ENCODE peak calls at places on chromosomes 4 and X, in four cellular contexts. C is body of pancreas, W is ovary, D is suprapubic skin. S is an unnamed sample.

GRCh38 chr4:46442963-46443362 is 53.0 kb upstream of the GABRA2 start:
- DNase-seq in C (no peak), W (no peak), D (no peak), S (no peak)

GRCh38 chrX:9730752-9731151 is 34.9 kb downstream of the GPR143 start:
- DNase-seq in C (no peak), W (no peak), D (no peak), S (no peak)

GRCh38 chrX:80285131-80285773 is 135.0 kb upstream of the TENT5D start:
- DNase-seq in C (peak), W (no peak), D (no peak), S (no peak)

GRCh38 chr4:184765473-184766346 is 31.8 kb upstream of the CENPU start:
- DNase-seq in C (no peak), W (no peak), D (no peak), S (no peak)

GRCh38 chrX:125137521-125137920 is 182.2 kb upstream of the TEX13C start:
- DNase-seq in C (no peak), W (no peak), D (no peak), S (no peak)

GRCh38 chrX:16826207-16826606 is 39.9 kb downstream of the TXLNG start:
- DNase-seq in C (no peak), W (no peak), D (no peak), S (no peak)

GRCh38 chr4:22237155-22237751 is 278.6 kb downstream of the ADGRA3 start:
- DNase-seq in C (peak), W (peak), D (no peak), S (no peak)

GRCh38 chr4:89664521-89664920 is 172.4 kb downstream of the SNCA start:
- DNase-seq in C (no peak), W (no peak), D (no peak), S (no peak)

GRCh38 chr4:53937918-53938317 is 126.5 kb downstream of the CHIC2 start:
- DNase-seq in C (no peak), W (no peak), D (no peak), S (no peak)

DNA sequence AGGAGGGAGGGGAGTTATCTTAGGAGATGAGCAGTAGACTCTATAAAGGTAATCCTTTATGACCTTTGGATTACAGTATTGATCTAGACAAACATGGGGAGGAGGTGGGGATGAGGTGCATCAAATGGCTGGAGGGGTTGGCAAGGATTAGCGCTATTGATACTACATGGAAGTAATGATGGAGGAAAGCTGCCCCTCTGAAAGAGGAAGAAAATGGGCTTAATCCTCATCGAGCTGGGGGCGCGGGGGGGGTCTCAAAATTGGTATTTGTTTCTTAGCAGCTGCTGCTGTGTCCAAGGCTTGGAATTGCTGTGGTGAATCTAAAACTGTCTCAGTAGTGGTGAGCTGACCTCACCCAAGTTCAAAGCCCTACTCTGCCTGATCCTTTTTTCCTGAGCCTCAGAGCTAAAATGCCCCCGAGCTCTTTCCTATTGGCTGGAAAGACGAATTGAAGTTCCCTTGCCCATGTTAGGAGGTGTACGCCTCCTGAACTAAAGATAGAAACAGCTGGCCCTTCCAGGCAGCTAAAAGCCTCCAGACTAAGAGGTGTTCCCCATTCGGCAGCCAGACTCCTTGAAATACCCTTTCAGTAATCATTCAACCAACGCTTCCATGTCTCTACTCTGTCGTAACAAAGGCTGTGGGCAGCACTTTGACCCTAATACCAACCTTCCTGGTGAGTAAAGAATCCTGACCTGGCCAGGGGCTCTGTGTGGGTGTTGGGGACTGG is at the start of gene ITGB1BP2:
- DNase-seq in C (no peak), W (no peak), D (no peak), S (no peak)
- TF ChIP-seq POLR2A in C (no peak), W (no peak), D (no peak), S (no peak)

GRCh38 chrX:133415276-133416105 is at the start of gene GPC4:
- DNase-seq in C (peak), W (peak), D (no peak), S (no peak)
- TF ChIP-seq POLR2A in C (peak), W (no peak), D (no peak), S (no peak)

GRCh38 chr4:165191814-165192499 is 15.4 kb upstream of the KLHL2 start:
- DNase-seq in C (no peak), W (no peak), D (no peak), S (no peak)

GRCh38 chr4:165194368-165194767 is 13.0 kb upstream of the KLHL2 start:
- DNase-seq in C (no peak), W (no peak), D (no peak), S (no peak)

GRCh38 chr4:165192500-165192898 is 14.9 kb upstream of the KLHL2 start:
- DNase-seq in C (no peak), W (no peak), D (no peak), S (no peak)

GRCh38 chr4:165191253-165191652 is 16.1 kb upstream of the KLHL2 start:
- DNase-seq in C (no peak), W (no peak), D (no peak), S (no peak)

GRCh38 chr4:165192956-165193355 is 14.4 kb upstream of the KLHL2 start:
- DNase-seq in C (no peak), W (no peak), D (no peak), S (no peak)
- TF ChIP-seq POLR2A in C (no peak), W (no peak), D (no peak), S (no peak)

GRCh38 chrX:150896632-150897031 is 1.8 kb downstream of the CD99L2 start:
- DNase-seq in C (no peak), W (no peak), D (no peak), S (no peak)

GRCh38 chrX:150899191-150899757 is 806 bp upstream of the CD99L2 start:
- DNase-seq in C (peak), W (peak), D (no peak), S (no peak)

GRCh38 chrX:150902434-150903109 is 4.1 kb upstream of the CD99L2 start:
- DNase-seq in C (no peak), W (no peak), D (no peak), S (no peak)

GRCh38 chrX:150897371-150898319 is 823 bp downstream of the CD99L2 start:
- DNase-seq in C (peak), W (peak), D (no peak), S (no peak)

DNA sequence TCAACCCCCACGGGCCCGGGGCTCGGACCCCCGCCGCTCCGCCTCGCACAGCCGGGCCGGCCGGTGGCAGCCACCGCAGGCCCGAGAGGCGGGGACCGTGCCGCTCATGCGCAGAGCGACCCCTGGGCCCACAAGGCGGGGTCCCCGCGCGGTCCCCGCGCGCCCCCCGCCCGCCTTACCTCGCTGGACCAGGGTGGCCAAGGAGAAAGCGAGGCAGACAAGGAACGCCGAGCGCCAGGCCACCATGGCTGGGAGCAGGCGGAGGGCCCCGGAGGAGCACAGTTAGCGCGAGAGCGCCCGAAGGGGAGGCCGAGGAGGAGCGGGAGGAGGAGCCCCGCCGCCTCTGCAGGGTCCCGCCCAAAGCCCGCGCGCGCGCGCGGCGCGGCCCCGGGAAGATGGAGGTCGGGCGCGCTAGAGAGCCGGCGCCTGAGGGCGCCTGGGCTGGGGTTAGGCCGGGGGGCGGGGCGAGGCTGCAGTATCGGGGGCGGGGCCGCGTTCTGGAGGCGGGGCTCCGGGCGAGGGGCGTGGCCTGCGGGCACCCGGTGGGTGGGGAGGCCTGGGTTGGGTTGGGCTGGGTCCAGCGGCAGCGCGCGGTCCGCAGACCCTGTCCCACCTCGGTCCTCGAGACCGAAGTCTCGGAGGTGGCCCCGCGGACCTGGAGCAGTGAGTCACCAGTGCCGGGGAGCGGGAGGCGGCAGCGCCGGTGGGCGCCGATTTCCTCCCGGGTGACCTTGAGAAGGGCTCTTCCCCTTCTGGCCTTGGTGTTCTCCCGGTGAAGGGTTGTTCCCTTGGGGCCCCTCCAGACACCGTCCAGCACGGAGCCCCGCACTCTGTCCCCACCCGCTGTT is at the start of gene CD99L2:
- DNase-seq in C (peak), W (peak), D (peak), S (peak)
- TF ChIP-seq POLR2A in C (peak), W (no peak), D (no peak), S (peak)

GRCh38 chrX:119935215-119935893 is 8.2 kb downstream of the NKAP start:
- DNase-seq in C (no peak), W (no peak), D (no peak), S (no peak)
- TF ChIP-seq POLR2A in C (no peak), W (no peak), D (no peak), S (no peak)

DNA sequence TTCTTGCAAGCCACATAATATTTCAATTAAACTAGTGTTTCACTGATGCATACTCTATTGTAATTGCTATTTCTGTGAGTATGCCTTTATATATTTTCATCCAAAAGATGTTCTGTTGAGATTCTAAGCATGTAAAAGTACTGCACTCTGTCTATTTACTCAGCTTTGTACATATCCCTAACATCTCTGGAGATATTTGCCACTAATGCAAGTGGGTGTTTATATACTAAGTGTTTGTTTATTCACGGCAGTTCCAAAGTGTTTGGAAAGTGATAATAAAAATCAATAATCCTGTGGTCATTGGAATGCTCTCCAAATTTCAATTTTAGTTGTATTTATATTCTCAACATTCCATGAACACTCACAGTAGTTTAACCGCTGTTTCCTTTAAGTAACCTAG is 1989.1 kb downstream of the C4orf33 start:
- DNase-seq in C (no peak), W (no peak), D (no peak), S (no peak)
- TF ChIP-seq POLR2A in C (no peak), W (no peak), D (no peak), S (no peak)

DNA sequence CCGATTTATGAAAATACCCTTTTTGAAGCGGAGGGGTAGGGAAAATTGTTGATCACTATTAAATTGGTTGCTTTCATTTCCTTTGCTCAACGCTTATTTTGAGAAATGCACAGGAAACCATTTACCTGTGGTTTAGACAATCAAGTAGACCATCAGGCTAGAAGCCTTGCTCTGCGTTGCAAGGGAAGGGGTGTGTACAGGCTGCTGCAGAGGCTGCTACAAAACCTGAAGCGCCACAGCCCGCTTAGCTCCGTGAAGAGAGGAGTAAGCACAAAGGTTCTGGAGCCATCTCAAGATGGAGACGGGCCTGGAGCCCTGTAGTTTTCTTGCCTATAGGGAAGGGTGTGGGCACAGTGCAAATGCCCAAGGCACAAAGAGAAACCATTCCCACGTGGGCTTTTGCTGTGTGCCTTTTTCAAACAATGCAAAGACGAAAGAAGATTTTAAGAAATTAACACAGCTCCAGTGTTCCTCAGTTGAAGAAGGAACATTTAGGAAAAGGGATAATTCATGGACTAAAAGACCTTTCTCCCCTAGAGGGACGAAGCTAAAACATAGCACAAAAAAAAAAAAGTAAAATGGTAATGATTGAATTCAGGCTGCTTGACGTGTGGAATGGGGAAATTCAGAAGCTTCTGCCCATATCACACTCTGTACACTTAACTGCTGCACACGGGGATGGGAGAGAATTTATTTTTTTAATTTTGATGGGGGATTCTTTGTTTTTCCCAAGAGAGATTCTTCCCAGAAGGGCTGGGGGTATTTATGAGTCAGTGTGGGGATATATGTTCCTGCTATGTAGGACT is 3.5 kb downstream of the TMSB4X start:
- DNase-seq in C (peak), W (peak), D (no peak), S (peak)
- TF ChIP-seq POLR2A in C (peak), W (no peak), D (no peak), S (peak)